ENCODE peak calls at places on chromosomes 3 and 15, in four cellular contexts. One of them, this sample, is unnamed.

GRCh38 chr3:53161345-53161819 is 373 bp downstream of the PRKCD start:
- DNase-seq in ovary: no peak
- DNase-seq in WERI-Rb-1: no peak
- DNase-seq in CD8-positive, alpha-beta T cell: no peak
- DNase-seq in this sample: no peak

GRCh38 chr3:178663572-178663971 is 127.3 kb downstream of the KCNMB2 start:
- DNase-seq in ovary: no peak
- DNase-seq in WERI-Rb-1: no peak
- DNase-seq in CD8-positive, alpha-beta T cell: no peak
- DNase-seq in this sample: no peak

GRCh38 chr3:106611841-106612240 is 743.0 kb upstream of the CBLB start:
- DNase-seq in ovary: no peak
- DNase-seq in WERI-Rb-1: no peak
- DNase-seq in CD8-positive, alpha-beta T cell: no peak
- DNase-seq in this sample: no peak

GRCh38 chr3:55416381-55416821 is 70.7 kb downstream of the WNT5A start:
- DNase-seq in ovary: no peak
- DNase-seq in WERI-Rb-1: no peak
- DNase-seq in CD8-positive, alpha-beta T cell: no peak
- DNase-seq in this sample: no peak

GRCh38 chr3:140931016-140931454 is 10.6 kb upstream of the SLC25A36 start:
- DNase-seq in ovary: no peak
- DNase-seq in WERI-Rb-1: no peak
- DNase-seq in CD8-positive, alpha-beta T cell: no peak
- DNase-seq in this sample: no peak

GRCh38 chr15:57231559-57231958 is 144.7 kb upstream of the CGNL1 start:
- DNase-seq in ovary: no peak
- DNase-seq in WERI-Rb-1: no peak
- DNase-seq in CD8-positive, alpha-beta T cell: no peak
- DNase-seq in this sample: no peak

GRCh38 chr3:131421301-131421700 is 39.7 kb downstream of the NUDT16 start:
- DNase-seq in ovary: no peak
- DNase-seq in WERI-Rb-1: no peak
- DNase-seq in CD8-positive, alpha-beta T cell: no peak
- DNase-seq in this sample: no peak

GRCh38 chr3:197337656-197338055 is 39.2 kb upstream of the DLG1 start:
- DNase-seq in ovary: no peak
- DNase-seq in WERI-Rb-1: no peak
- DNase-seq in CD8-positive, alpha-beta T cell: no peak
- DNase-seq in this sample: no peak

GRCh38 chr15:58437531-58438105 is 5.8 kb downstream of the LIPC start:
- DNase-seq in ovary: no peak
- DNase-seq in WERI-Rb-1: no peak
- DNase-seq in CD8-positive, alpha-beta T cell: no peak
- DNase-seq in this sample: no peak

GRCh38 chr3:183253364-183253960 is 409 bp downstream of the B3GNT5 start:
- DNase-seq in ovary: peak
- DNase-seq in WERI-Rb-1: peak
- DNase-seq in CD8-positive, alpha-beta T cell: peak
- DNase-seq in this sample: peak

GRCh38 chr3:42703695-42704025 is 1.1 kb upstream of the HHATL start:
- DNase-seq in ovary: no peak
- DNase-seq in WERI-Rb-1: no peak
- DNase-seq in CD8-positive, alpha-beta T cell: no peak
- DNase-seq in this sample: peak

GRCh38 chr3:61442696-61443095 is 118.7 kb upstream of the PTPRG start:
- DNase-seq in ovary: no peak
- DNase-seq in WERI-Rb-1: no peak
- DNase-seq in CD8-positive, alpha-beta T cell: no peak
- DNase-seq in this sample: no peak

GRCh38 chr15:99085413-99086326 is 19.2 kb upstream of the SYNM start:
- DNase-seq in ovary: no peak
- DNase-seq in WERI-Rb-1: no peak
- DNase-seq in CD8-positive, alpha-beta T cell: no peak
- DNase-seq in this sample: no peak

GRCh38 chr3:196219194-196219969 is 3.0 kb downstream of the SLC51A start:
- DNase-seq in ovary: peak
- DNase-seq in WERI-Rb-1: no peak
- DNase-seq in CD8-positive, alpha-beta T cell: peak
- DNase-seq in this sample: no peak

GRCh38 chr15:29674661-29675533 is 147.4 kb downstream of the TJP1 start:
- DNase-seq in ovary: peak
- DNase-seq in WERI-Rb-1: no peak
- DNase-seq in CD8-positive, alpha-beta T cell: no peak
- DNase-seq in this sample: peak

GRCh38 chr3:44976002-44976815 is at the start of the genes EXOSC7 and ZDHHC3:
- DNase-seq in ovary: peak
- DNase-seq in WERI-Rb-1: peak
- DNase-seq in CD8-positive, alpha-beta T cell: peak
- DNase-seq in this sample: peak

GRCh38 chr3:127792664-127793292 is 29.5 kb downstream of the MGLL start:
- DNase-seq in ovary: no peak
- DNase-seq in WERI-Rb-1: no peak
- DNase-seq in CD8-positive, alpha-beta T cell: no peak
- DNase-seq in this sample: peak

GRCh38 chr3:146542179-146542578 is 2.2 kb downstream of the PLSCR1 start:
- DNase-seq in ovary: no peak
- DNase-seq in WERI-Rb-1: no peak
- DNase-seq in CD8-positive, alpha-beta T cell: no peak
- DNase-seq in this sample: no peak
- H3K4me3 ChIP-seq in ovary: peak
- H3K4me3 ChIP-seq in WERI-Rb-1: no peak
- H3K4me3 ChIP-seq in CD8-positive, alpha-beta T cell: no peak
- H3K4me3 ChIP-seq in this sample: peak

DNA sequence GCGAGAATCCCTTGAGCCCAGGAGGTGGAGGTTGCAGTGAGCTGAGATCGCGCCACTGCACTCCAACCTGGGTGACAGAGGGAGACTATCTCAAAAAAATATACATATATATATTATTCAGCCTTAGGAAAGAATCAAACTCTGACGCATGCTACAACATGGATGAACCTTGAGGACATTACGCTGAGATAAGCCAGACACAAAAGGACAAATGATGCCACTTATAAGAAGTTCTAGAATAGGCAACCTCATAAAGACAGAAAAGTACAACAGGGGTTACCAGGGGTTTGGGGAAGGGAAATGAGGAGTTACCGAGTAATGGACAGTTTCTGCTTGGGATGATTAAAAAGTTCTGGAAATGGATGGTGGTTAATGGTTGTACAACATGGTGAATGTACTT is 727 bp downstream of the PDHB start:
- DNase-seq in ovary: no peak
- DNase-seq in WERI-Rb-1: no peak
- DNase-seq in CD8-positive, alpha-beta T cell: no peak
- DNase-seq in this sample: no peak
- H3K4me3 ChIP-seq in ovary: peak
- H3K4me3 ChIP-seq in WERI-Rb-1: peak
- H3K4me3 ChIP-seq in CD8-positive, alpha-beta T cell: peak
- H3K4me3 ChIP-seq in this sample: peak

GRCh38 chr3:15331072-15331605 is 1.2 kb downstream of the SH3BP5 start:
- DNase-seq in ovary: no peak
- DNase-seq in WERI-Rb-1: no peak
- DNase-seq in CD8-positive, alpha-beta T cell: no peak
- DNase-seq in this sample: no peak

GRCh38 chr3:15331606-15332404 is 581 bp downstream of the SH3BP5 start:
- DNase-seq in ovary: peak
- DNase-seq in WERI-Rb-1: peak
- DNase-seq in CD8-positive, alpha-beta T cell: peak
- DNase-seq in this sample: peak

GRCh38 chr3:15333957-15334263 is 1.5 kb upstream of the SH3BP5 start:
- DNase-seq in ovary: no peak
- DNase-seq in WERI-Rb-1: no peak
- DNase-seq in CD8-positive, alpha-beta T cell: no peak
- DNase-seq in this sample: no peak

GRCh38 chr3:15332405-15333098 is at the start of gene SH3BP5:
- DNase-seq in ovary: peak
- DNase-seq in WERI-Rb-1: peak
- DNase-seq in CD8-positive, alpha-beta T cell: peak
- DNase-seq in this sample: peak

GRCh38 chr3:15333099-15333956 is 942 bp upstream of the SH3BP5 start:
- DNase-seq in ovary: peak
- DNase-seq in WERI-Rb-1: no peak
- DNase-seq in CD8-positive, alpha-beta T cell: no peak
- DNase-seq in this sample: no peak
- H3K4me3 ChIP-seq in ovary: peak
- H3K4me3 ChIP-seq in WERI-Rb-1: no peak
- H3K4me3 ChIP-seq in CD8-positive, alpha-beta T cell: peak
- H3K4me3 ChIP-seq in this sample: peak

DNA sequence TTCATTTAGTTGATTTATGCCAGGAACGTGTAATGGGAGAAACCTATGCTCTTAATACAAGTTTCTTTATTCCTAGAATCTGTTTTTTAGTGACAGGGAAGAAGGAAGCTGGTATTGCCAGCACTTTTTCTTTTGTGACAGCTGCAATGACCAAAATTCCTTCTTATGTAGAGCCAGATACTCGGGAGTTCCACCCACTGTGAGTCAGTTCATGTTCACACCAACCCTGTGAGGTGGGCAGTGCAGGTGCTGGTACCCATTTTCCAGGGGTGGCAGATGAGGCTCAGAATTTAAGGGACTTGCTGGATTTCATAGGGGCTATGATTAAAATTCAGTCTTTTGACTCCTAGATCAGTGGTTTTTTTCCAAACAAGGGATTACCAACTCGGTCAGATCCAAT is 34.7 kb downstream of the OXNAD1 start:
- DNase-seq in ovary: no peak
- DNase-seq in WERI-Rb-1: no peak
- DNase-seq in CD8-positive, alpha-beta T cell: no peak
- DNase-seq in this sample: no peak
- H3K4me3 ChIP-seq in ovary: no peak
- H3K4me3 ChIP-seq in WERI-Rb-1: no peak
- H3K4me3 ChIP-seq in CD8-positive, alpha-beta T cell: peak
- H3K4me3 ChIP-seq in this sample: no peak

DNA sequence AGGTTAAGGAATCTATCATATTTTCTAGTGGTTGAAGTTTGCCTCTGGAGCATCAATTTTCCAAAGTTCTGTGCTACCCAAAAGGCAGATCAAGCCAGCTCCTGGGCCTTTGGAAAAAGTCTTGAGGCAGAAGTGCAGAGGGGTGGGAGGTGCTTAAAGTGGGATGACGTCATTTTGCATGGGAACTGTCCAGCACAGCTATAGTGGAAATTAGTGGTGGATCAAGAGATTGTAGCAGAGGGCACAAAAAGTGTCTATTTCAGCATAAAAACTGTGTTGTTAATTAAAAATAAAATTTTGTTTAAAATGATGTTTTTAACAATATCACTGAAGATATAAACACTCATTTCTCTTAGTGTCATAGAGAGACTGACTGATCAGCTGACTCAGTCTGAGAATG is 221.9 kb downstream of the LRRN1 start:
- DNase-seq in ovary: no peak
- DNase-seq in WERI-Rb-1: no peak
- DNase-seq in CD8-positive, alpha-beta T cell: no peak
- DNase-seq in this sample: no peak
- H3K4me3 ChIP-seq in ovary: no peak
- H3K4me3 ChIP-seq in WERI-Rb-1: no peak
- H3K4me3 ChIP-seq in CD8-positive, alpha-beta T cell: no peak
- H3K4me3 ChIP-seq in this sample: no peak

GRCh38 chr3:180657094-180657493 is 22.2 kb downstream of the CCDC39 start:
- DNase-seq in ovary: no peak
- DNase-seq in WERI-Rb-1: no peak
- DNase-seq in CD8-positive, alpha-beta T cell: no peak
- DNase-seq in this sample: no peak
- H3K4me3 ChIP-seq in ovary: no peak
- H3K4me3 ChIP-seq in WERI-Rb-1: no peak
- H3K4me3 ChIP-seq in CD8-positive, alpha-beta T cell: no peak
- H3K4me3 ChIP-seq in this sample: no peak

GRCh38 chr3:190699784-190700183 is 162.7 kb downstream of the GMNC start:
- DNase-seq in ovary: no peak
- DNase-seq in WERI-Rb-1: no peak
- DNase-seq in CD8-positive, alpha-beta T cell: no peak
- DNase-seq in this sample: no peak

GRCh38 chr3:190695994-190696393 is 166.5 kb downstream of the GMNC start:
- DNase-seq in ovary: no peak
- DNase-seq in WERI-Rb-1: no peak
- DNase-seq in CD8-positive, alpha-beta T cell: no peak
- DNase-seq in this sample: no peak

GRCh38 chr3:190696777-190697501 is 165.6 kb downstream of the GMNC start:
- DNase-seq in ovary: no peak
- DNase-seq in WERI-Rb-1: no peak
- DNase-seq in CD8-positive, alpha-beta T cell: no peak
- DNase-seq in this sample: no peak

GRCh38 chr3:190697502-190697830 is 165.0 kb downstream of the GMNC start:
- DNase-seq in ovary: no peak
- DNase-seq in WERI-Rb-1: no peak
- DNase-seq in CD8-positive, alpha-beta T cell: no peak
- DNase-seq in this sample: no peak

DNA sequence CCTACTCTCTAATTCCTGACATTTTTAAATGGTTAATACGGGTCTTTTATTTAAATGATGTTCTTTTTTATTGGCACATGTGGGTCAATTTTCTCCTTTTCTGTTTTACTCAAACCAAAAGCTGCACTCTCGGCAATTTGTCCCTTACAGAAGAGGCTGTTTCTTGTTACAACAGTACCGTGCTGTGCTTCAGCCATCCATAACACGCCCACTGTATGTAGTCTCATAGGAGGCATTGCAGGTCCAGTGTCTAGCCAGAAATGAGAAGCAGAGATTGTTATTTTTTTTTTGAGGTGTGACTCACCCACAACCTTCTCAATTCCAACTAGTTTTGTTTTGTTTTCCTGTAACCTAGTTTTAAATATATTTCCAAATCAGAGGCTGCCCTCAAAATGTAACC is 164.6 kb downstream of the GMNC start:
- DNase-seq in ovary: no peak
- DNase-seq in WERI-Rb-1: no peak
- DNase-seq in CD8-positive, alpha-beta T cell: no peak
- DNase-seq in this sample: no peak
- H3K4me3 ChIP-seq in ovary: no peak
- H3K4me3 ChIP-seq in WERI-Rb-1: no peak
- H3K4me3 ChIP-seq in CD8-positive, alpha-beta T cell: no peak
- H3K4me3 ChIP-seq in this sample: no peak